ENCODE peak calls at places on chromosomes 12 and 14, in four cellular contexts. Y, V, U and S are unnamed samples.

GRCh38 chr14:100662850-100663527 is 63.7 kb upstream of the DLK1 start:
- DNase-seq in Y (peak; percentile 22), V (peak; percentile 66), U (peak; percentile 64), S (peak; percentile 32)

GRCh38 chr14:55599250-55599879 is 19.4 kb downstream of the KTN1 start:
- DNase-seq in Y (no peak), V (peak; percentile 59), U (no peak), S (no peak)

GRCh38 chr12:1003600-1004271 is 12.7 kb downstream of the ERC1 start:
- DNase-seq in Y (no peak), V (no peak), U (no peak), S (no peak)

GRCh38 chr14:68458840-68459469 is 333.9 kb downstream of the ZFP36L1 start:
- DNase-seq in Y (no peak), V (peak; percentile 53), U (peak; percentile 85), S (no peak)

GRCh38 chr14:96362071-96362964 is 823 bp downstream of the ATG2B start:
- DNase-seq in Y (peak; percentile 21), V (peak; percentile 36), U (peak; percentile 33), S (no peak)

GRCh38 chr14:96192975-96193805 is 11.4 kb upstream of the BDKRB2 start:
- DNase-seq in Y (no peak), V (no peak), U (no peak), S (no peak)

GRCh38 chr14:102503576-102504224 is 5.9 kb downstream of the ANKRD9 start:
- DNase-seq in Y (no peak), V (no peak), U (no peak), S (no peak)

GRCh38 chr12:66500841-66501240 is 178.0 kb downstream of the GRIP1 start:
- DNase-seq in Y (no peak), V (no peak), U (no peak), S (no peak)

GRCh38 chr12:99523853-99524252 is 123.7 kb upstream of the GARIN6 start:
- DNase-seq in Y (no peak), V (no peak), U (no peak), S (no peak)

GRCh38 chr12:124480469-124481256 is 86.7 kb downstream of the NCOR2 start:
- DNase-seq in Y (no peak), V (peak; percentile 66), U (peak; percentile 81), S (no peak)

GRCh38 chr12:101470939-101471338 is 4.2 kb upstream of the SPIC start:
- DNase-seq in Y (no peak), V (no peak), U (no peak), S (no peak)

GRCh38 chr12:82486524-82487235 is 128.4 kb downstream of the METTL25 start:
- DNase-seq in Y (no peak), V (no peak), U (peak; percentile 67), S (no peak)

GRCh38 chr12:27966870-27967269 is 5.7 kb downstream of the PTHLH start:
- DNase-seq in Y (no peak), V (no peak), U (peak; percentile 97), S (no peak)

GRCh38 chr14:38339704-38340103 is 83.8 kb upstream of the CLEC14A start:
- DNase-seq in Y (no peak), V (no peak), U (peak; percentile 30), S (no peak)

GRCh38 chr14:77799863-77800730 is at the start of gene ADCK1:
- DNase-seq in Y (peak; percentile 57), V (peak; percentile 94), U (peak; percentile 74), S (peak; percentile 70)

GRCh38 chr14:74941676-74942097 is 13.7 kb downstream of the PGF start:
- DNase-seq in Y (no peak), V (peak; percentile 80), U (no peak), S (no peak)

GRCh38 chr12:103821773-103822172 is 19.3 kb downstream of the NT5DC3 start:
- DNase-seq in Y (no peak), V (no peak), U (peak; percentile 35), S (no peak)

GRCh38 chr14:68678471-68678870 is 114.4 kb downstream of the ZFP36L1 start:
- DNase-seq in Y (no peak), V (no peak), U (no peak), S (no peak)

GRCh38 chr12:98791406-98791805 is 146.3 kb downstream of the APAF1 start:
- DNase-seq in Y (no peak), V (no peak), U (no peak), S (no peak)

GRCh38 chr12:1474059-1474537 is 120.3 kb downstream of the FBXL14 start:
- DNase-seq in Y (no peak), V (no peak), U (peak; percentile 97), S (no peak)

GRCh38 chr14:91722386-91722785 is 9.5 kb downstream of the CATSPERB start:
- DNase-seq in Y (no peak), V (no peak), U (no peak), S (no peak)

GRCh38 chr12:120194226-120194533 is 335 bp downstream of the GCN1 start:
- DNase-seq in Y (no peak), V (no peak), U (no peak), S (no peak)